ENCODE peak calls at places on chromosomes 13 and 19, in ten cellular contexts. One of them, this sample, is unnamed.

GRCh38 chr19:17327654-17328516 is 6.8 kb downstream of the ANO8 start:
- DNase-seq in mammary epithelial cell: peak
- DNase-seq in PC-3: no peak
- DNase-seq in GM12865: peak
- DNase-seq in kidney epithelial cell: peak
- DNase-seq in ovary: peak
- DNase-seq in A549: no peak
- DNase-seq in cardiac muscle cell: peak
- DNase-seq in heart left ventricle: no peak
- DNase-seq in right lobe of liver: no peak
- DNase-seq in this sample: peak

GRCh38 chr19:4015705-4016402 is 8.3 kb downstream of the PIAS4 start:
- DNase-seq in mammary epithelial cell: no peak
- DNase-seq in PC-3: no peak
- DNase-seq in GM12865: no peak
- DNase-seq in kidney epithelial cell: no peak
- DNase-seq in ovary: peak
- DNase-seq in A549: no peak
- DNase-seq in cardiac muscle cell: no peak
- DNase-seq in heart left ventricle: no peak
- DNase-seq in right lobe of liver: peak
- DNase-seq in this sample: no peak

GRCh38 chr13:92716749-92717148 is 509.9 kb upstream of the GPC6 start:
- DNase-seq in mammary epithelial cell: peak
- DNase-seq in PC-3: peak
- DNase-seq in GM12865: no peak
- DNase-seq in kidney epithelial cell: no peak
- DNase-seq in ovary: no peak
- DNase-seq in A549: no peak
- DNase-seq in cardiac muscle cell: no peak
- DNase-seq in heart left ventricle: no peak
- DNase-seq in right lobe of liver: no peak
- DNase-seq in this sample: no peak

GRCh38 chr19:14369399-14370168 is 11.7 kb upstream of the ADGRE5 start:
- DNase-seq in mammary epithelial cell: no peak
- DNase-seq in PC-3: no peak
- DNase-seq in GM12865: peak
- DNase-seq in kidney epithelial cell: no peak
- DNase-seq in ovary: no peak
- DNase-seq in A549: no peak
- DNase-seq in cardiac muscle cell: peak
- DNase-seq in heart left ventricle: no peak
- DNase-seq in right lobe of liver: no peak
- DNase-seq in this sample: no peak

GRCh38 chr13:49585220-49586157 is at the start of gene RCBTB1:
- DNase-seq in mammary epithelial cell: peak
- DNase-seq in PC-3: peak
- DNase-seq in GM12865: peak
- DNase-seq in kidney epithelial cell: no peak
- DNase-seq in ovary: peak
- DNase-seq in A549: peak
- DNase-seq in cardiac muscle cell: peak
- DNase-seq in heart left ventricle: peak
- DNase-seq in right lobe of liver: peak
- DNase-seq in this sample: no peak

GRCh38 chr13:107374038-107374437 is 806.1 kb upstream of the ARGLU1 start:
- DNase-seq in mammary epithelial cell: no peak
- DNase-seq in PC-3: no peak
- DNase-seq in GM12865: no peak
- DNase-seq in kidney epithelial cell: no peak
- DNase-seq in ovary: no peak
- DNase-seq in A549: no peak
- DNase-seq in cardiac muscle cell: no peak
- DNase-seq in heart left ventricle: no peak
- DNase-seq in right lobe of liver: no peak
- DNase-seq in this sample: no peak

GRCh38 chr19:55546822-55547614 is 1.7 kb upstream of the SBK3 start:
- DNase-seq in mammary epithelial cell: peak
- DNase-seq in PC-3: peak
- DNase-seq in GM12865: no peak
- DNase-seq in kidney epithelial cell: no peak
- DNase-seq in ovary: peak
- DNase-seq in A549: peak
- DNase-seq in cardiac muscle cell: no peak
- DNase-seq in heart left ventricle: peak
- DNase-seq in right lobe of liver: peak
- DNase-seq in this sample: no peak

GRCh38 chr19:54207908-54208783 is 7.5 kb downstream of the RPS9 start:
- DNase-seq in mammary epithelial cell: no peak
- DNase-seq in PC-3: peak
- DNase-seq in GM12865: peak
- DNase-seq in kidney epithelial cell: no peak
- DNase-seq in ovary: peak
- DNase-seq in A549: peak
- DNase-seq in cardiac muscle cell: no peak
- DNase-seq in heart left ventricle: peak
- DNase-seq in right lobe of liver: peak
- DNase-seq in this sample: no peak

GRCh38 chr13:97344250-97345175 is 89.5 kb upstream of the RAP2A start:
- DNase-seq in mammary epithelial cell: peak
- DNase-seq in PC-3: peak
- DNase-seq in GM12865: peak
- DNase-seq in kidney epithelial cell: peak
- DNase-seq in ovary: peak
- DNase-seq in A549: peak
- DNase-seq in cardiac muscle cell: peak
- DNase-seq in heart left ventricle: no peak
- DNase-seq in right lobe of liver: peak
- DNase-seq in this sample: no peak

DNA sequence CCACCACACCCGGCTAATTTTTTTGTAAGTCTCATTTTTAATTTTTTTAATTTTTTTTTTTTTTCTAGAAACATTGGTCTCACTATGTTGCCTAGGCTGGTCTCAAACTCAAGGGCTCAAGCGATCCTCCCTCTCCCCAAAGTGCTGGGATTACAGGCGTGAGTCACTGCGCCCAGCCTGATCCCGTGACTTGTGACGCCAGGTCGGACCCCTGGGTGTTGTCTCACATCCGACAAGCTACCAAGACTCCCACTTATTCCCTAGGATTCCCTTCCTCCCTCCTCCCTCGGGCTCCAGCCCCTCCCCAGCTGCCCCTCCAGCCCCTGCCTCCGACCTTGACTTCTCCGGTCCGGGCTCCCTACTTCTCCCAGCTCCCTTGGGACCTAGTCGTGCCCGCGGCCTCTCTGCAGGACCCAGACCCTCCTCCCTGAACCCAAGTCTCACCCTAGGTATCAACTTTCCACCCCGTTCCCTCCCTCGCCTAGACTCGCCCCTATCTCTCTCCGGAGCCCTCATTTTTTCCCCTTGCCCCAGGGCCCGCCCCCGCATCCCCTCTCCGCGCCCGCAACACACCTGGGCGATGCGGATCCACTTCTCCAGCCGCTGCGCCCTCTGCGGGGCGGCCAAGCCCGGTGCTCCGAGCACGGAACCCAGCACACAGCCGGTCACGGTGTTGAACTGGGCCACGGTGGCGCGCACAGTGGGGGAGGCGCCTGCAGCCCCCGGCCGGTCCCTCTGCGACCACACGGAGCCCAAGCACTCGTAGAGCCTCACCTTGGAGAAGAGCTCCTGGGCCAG is 13.1 kb downstream of the RGL3 start:
- DNase-seq in mammary epithelial cell: peak
- DNase-seq in PC-3: no peak
- DNase-seq in GM12865: peak
- DNase-seq in kidney epithelial cell: no peak
- DNase-seq in ovary: peak
- DNase-seq in A549: no peak
- DNase-seq in cardiac muscle cell: no peak
- DNase-seq in heart left ventricle: no peak
- DNase-seq in right lobe of liver: no peak
- DNase-seq in this sample: no peak
- TF ChIP-seq CTCF in mammary epithelial cell: peak
- TF ChIP-seq CTCF in PC-3: no peak
- TF ChIP-seq CTCF in GM12865: peak
- TF ChIP-seq CTCF in kidney epithelial cell: peak
- TF ChIP-seq CTCF in ovary: no peak
- TF ChIP-seq CTCF in A549: no peak
- TF ChIP-seq CTCF in cardiac muscle cell: peak
- TF ChIP-seq CTCF in heart left ventricle: peak
- TF ChIP-seq CTCF in right lobe of liver: no peak
- TF ChIP-seq CTCF in this sample: no peak

GRCh38 chr13:67075239-67075638 is 154.9 kb downstream of the PCDH9 start:
- DNase-seq in mammary epithelial cell: peak
- DNase-seq in PC-3: peak
- DNase-seq in GM12865: no peak
- DNase-seq in kidney epithelial cell: no peak
- DNase-seq in ovary: no peak
- DNase-seq in A549: peak
- DNase-seq in cardiac muscle cell: no peak
- DNase-seq in heart left ventricle: no peak
- DNase-seq in right lobe of liver: no peak
- DNase-seq in this sample: no peak
- H3K4me3 ChIP-seq in mammary epithelial cell: no peak
- H3K4me3 ChIP-seq in PC-3: no peak
- H3K4me3 ChIP-seq in GM12865: no peak
- H3K4me3 ChIP-seq in kidney epithelial cell: no peak
- H3K4me3 ChIP-seq in ovary: no peak
- H3K4me3 ChIP-seq in A549: peak
- H3K4me3 ChIP-seq in cardiac muscle cell: no peak
- H3K4me3 ChIP-seq in heart left ventricle: no peak
- H3K4me3 ChIP-seq in right lobe of liver: no peak
- H3K4me3 ChIP-seq in this sample: no peak

DNA sequence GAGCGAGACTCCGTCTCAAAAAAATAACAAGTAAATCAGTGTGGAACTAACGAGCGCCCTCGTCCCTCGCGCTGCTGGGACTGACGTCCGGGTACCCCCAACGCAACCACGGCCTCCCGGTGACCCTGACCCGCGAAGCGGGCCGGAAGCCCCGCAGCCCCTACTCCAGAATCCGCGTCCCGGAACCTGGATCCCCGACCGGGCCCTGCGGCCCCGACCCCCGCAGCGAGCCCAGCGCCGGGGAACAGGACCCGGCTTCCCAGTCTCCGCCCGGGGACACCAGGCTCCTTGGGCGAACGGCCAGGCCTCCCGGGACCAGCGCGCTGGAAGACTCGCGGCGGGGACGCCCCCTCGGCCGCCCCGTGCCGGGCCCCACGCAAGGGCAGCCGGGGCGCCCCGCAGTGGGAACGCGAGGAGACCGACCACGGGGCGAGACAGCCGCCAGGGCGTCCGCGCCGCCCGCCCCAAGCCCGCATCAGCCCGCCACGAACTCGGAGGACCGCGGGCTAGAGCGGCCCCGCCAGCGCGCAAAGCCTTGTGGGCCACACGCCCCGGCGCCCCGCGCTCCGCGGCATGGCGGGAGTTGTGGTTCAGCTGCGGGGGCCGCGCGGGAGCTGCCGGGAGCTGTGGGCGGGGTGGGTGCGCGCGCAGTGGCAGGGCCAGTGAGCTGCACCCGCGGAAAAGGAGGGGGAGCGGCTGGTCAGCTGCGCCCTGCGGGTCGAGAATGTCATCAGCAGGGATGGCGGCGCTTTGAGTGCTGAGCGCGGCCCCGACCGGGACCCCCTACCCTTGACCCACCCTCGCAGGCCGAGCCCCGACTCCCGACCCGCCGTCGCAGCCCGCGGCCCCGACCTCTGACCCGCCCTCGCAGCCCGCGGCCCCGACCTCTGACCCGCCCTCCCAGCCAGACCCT is 7.5 kb upstream of the MADCAM1 start:
- DNase-seq in mammary epithelial cell: peak
- DNase-seq in PC-3: peak
- DNase-seq in GM12865: peak
- DNase-seq in kidney epithelial cell: peak
- DNase-seq in ovary: peak
- DNase-seq in A549: peak
- DNase-seq in cardiac muscle cell: peak
- DNase-seq in heart left ventricle: peak
- DNase-seq in right lobe of liver: peak
- DNase-seq in this sample: peak
- TF ChIP-seq CTCF in mammary epithelial cell: no peak
- TF ChIP-seq CTCF in PC-3: no peak
- TF ChIP-seq CTCF in GM12865: no peak
- TF ChIP-seq CTCF in kidney epithelial cell: no peak
- TF ChIP-seq CTCF in ovary: no peak
- TF ChIP-seq CTCF in A549: no peak
- TF ChIP-seq CTCF in cardiac muscle cell: no peak
- TF ChIP-seq CTCF in heart left ventricle: peak
- TF ChIP-seq CTCF in right lobe of liver: no peak
- TF ChIP-seq CTCF in this sample: no peak

DNA sequence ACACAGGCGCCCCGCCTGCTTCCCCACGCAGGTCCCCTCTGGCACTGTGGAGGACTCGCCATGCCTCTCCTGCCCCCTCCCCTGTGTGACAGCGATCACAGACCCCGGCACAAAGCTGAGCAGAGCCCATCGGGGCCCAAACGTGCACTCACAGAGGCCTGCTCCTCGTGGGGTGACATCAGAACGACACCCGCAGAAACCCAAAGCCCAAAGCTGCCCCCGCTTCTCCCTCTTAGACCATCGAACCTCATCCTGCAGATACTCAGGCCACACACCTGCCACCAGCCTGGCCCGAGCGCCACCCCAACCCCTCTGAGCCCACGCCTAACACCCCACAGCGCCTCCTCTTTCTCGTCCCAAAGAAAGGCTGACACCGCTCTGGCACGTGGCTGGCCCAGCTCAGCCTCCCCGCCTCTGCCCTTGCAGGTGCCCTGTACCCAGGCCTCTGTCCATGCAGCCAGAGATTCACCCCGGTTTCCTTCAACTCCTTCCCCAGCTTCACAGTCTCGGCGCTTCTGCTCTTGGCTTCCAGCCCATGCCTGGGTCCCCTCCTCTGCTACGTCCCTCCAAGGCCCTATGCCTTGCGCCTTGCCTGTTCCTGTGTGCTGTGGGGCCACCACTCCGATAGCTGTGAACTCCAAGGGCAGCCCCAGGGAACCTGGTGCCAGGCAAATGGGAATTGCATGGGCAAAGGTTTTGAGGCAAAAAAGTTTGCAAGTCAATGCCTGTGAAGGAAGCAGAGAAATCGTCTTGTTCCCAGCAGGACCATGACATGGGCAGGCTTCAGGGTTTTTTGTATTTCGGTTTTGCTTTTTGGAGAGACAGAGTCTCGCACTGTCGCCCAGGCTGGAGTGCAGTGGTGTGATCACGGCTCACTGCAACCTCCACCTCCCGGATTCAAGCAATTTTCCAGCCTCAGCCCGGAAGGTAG is 833 bp upstream of the CBARP start:
- DNase-seq in mammary epithelial cell: no peak
- DNase-seq in PC-3: no peak
- DNase-seq in GM12865: no peak
- DNase-seq in kidney epithelial cell: no peak
- DNase-seq in ovary: no peak
- DNase-seq in A549: no peak
- DNase-seq in cardiac muscle cell: no peak
- DNase-seq in heart left ventricle: no peak
- DNase-seq in right lobe of liver: no peak
- DNase-seq in this sample: no peak
- H3K4me3 ChIP-seq in mammary epithelial cell: peak
- H3K4me3 ChIP-seq in PC-3: no peak
- H3K4me3 ChIP-seq in GM12865: no peak
- H3K4me3 ChIP-seq in kidney epithelial cell: peak
- H3K4me3 ChIP-seq in ovary: peak
- H3K4me3 ChIP-seq in A549: peak
- H3K4me3 ChIP-seq in cardiac muscle cell: peak
- H3K4me3 ChIP-seq in heart left ventricle: no peak
- H3K4me3 ChIP-seq in right lobe of liver: no peak
- H3K4me3 ChIP-seq in this sample: peak

GRCh38 chr13:73171926-73172325 is 113.1 kb downstream of the KLF5 start:
- DNase-seq in mammary epithelial cell: peak
- DNase-seq in PC-3: peak
- DNase-seq in GM12865: no peak
- DNase-seq in kidney epithelial cell: no peak
- DNase-seq in ovary: no peak
- DNase-seq in A549: no peak
- DNase-seq in cardiac muscle cell: peak
- DNase-seq in heart left ventricle: no peak
- DNase-seq in right lobe of liver: no peak
- DNase-seq in this sample: no peak
- TF ChIP-seq CTCF in mammary epithelial cell: peak
- TF ChIP-seq CTCF in PC-3: no peak
- TF ChIP-seq CTCF in GM12865: no peak
- TF ChIP-seq CTCF in kidney epithelial cell: no peak
- TF ChIP-seq CTCF in ovary: no peak
- TF ChIP-seq CTCF in A549: no peak
- TF ChIP-seq CTCF in cardiac muscle cell: peak
- TF ChIP-seq CTCF in heart left ventricle: no peak
- TF ChIP-seq CTCF in right lobe of liver: no peak
- TF ChIP-seq CTCF in this sample: no peak